ENCODE peak calls at places on chromosome 11, in eight cellular contexts. N is stomach, G is pancreas, Y is fibroblast of lung, I is left ventricle myocardium inferior, A is DND-41, S is colonic mucosa, W is gastrocnemius medialis. B is an unnamed sample.

GRCh38 chr11:62602141-62603071 is 741 bp upstream of the MTA2 start:
- DNase-seq in N (peak), G (peak), Y (peak), I (peak), A (no peak), S (peak), W (peak), B (no peak)

GRCh38 chr11:8917157-8917820 is 6.3 kb downstream of the AKIP1 start:
- DNase-seq in N (peak), G (no peak), Y (peak), I (no peak), A (no peak), S (no peak), W (no peak), B (no peak)

GRCh38 chr11:22957890-22958289 is 97.6 kb upstream of the CCDC179 start:
- DNase-seq in N (no peak), G (no peak), Y (no peak), I (no peak), A (no peak), S (no peak), W (no peak), B (no peak)

GRCh38 chr11:38937709-38938108 is 2339.7 kb upstream of the RAG2 start:
- DNase-seq in N (no peak), G (no peak), Y (no peak), I (no peak), A (no peak), S (no peak), W (no peak), B (no peak)

GRCh38 chr11:97000481-97000880 is 610.7 kb downstream of the JRKL start:
- DNase-seq in N (no peak), G (no peak), Y (no peak), I (no peak), A (no peak), S (no peak), W (no peak), B (no peak)

GRCh38 chr11:32262367-32262766 is 171.5 kb downstream of the RCN1 start:
- DNase-seq in N (no peak), G (no peak), Y (no peak), I (no peak), A (no peak), S (no peak), W (no peak), B (no peak)

GRCh38 chr11:408154-409007 is 6.4 kb downstream of the SIGIRR start:
- DNase-seq in N (no peak), G (no peak), Y (no peak), I (no peak), A (no peak), S (no peak), W (no peak), B (no peak)

GRCh38 chr11:90197377-90197776 is 25.5 kb downstream of the CHORDC1 start:
- DNase-seq in N (no peak), G (no peak), Y (no peak), I (no peak), A (no peak), S (no peak), W (no peak), B (no peak)

GRCh38 chr11:48154162-48154561 is 62.4 kb upstream of the OR4B1 start:
- DNase-seq in N (no peak), G (no peak), Y (peak), I (no peak), A (no peak), S (no peak), W (no peak), B (no peak)

GRCh38 chr11:43830928-43831440 is 49.6 kb upstream of the ALKBH3 start:
- DNase-seq in N (peak), G (peak), Y (peak), I (no peak), A (no peak), S (no peak), W (peak), B (peak)

GRCh38 chr11:48001438-48002021 is 21.2 kb downstream of the PTPRJ start:
- DNase-seq in N (peak), G (no peak), Y (peak), I (no peak), A (no peak), S (no peak), W (no peak), B (no peak)

DNA sequence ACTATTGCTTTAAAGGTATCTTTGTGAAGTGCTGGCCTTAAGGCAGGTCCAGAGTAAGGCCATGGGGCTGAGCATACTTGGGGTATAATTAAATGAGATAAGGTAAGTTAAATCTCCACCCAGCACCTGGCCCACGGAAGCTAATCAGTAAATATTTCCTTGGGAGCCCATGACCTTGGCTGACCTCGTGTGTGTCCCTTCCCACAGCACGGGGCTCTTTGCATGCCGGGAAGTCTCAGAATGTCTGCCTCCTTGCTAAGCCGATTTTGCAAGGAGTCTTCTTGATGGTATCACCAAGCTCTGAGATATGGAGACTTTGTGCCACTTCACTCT is 46.5 kb downstream of the ADM start:
- DNase-seq in N (peak), G (peak), Y (no peak), I (peak), A (no peak), S (no peak), W (no peak), B (no peak)
- H3K4me3 ChIP-seq in N (no peak), G (no peak), Y (no peak), I (peak), A (no peak), S (no peak), W (no peak), B (peak)

DNA sequence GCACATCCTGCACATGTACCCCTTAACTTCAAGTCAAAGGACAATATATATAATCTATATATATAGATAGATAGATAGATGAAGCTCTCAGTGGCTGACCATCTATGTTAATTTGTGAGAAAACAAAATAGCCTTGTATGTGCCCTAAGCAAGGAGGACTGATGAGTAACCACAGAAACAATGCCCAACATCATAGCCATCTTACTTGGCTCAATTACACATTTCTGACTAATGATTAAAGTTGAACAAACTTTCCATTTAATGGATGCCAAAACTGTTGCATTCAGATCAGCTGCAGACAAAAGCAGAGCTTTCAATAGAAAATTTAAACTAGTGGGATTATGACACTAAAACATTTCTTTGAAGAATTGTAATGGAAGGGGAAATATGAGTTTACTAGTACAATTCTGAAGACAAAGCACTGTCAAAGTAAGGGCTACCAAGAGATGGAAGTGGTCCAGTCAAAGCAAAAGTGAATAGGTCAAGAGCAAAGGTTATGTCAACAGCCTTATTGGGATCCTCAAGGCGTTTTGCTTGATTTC is 1188.2 kb upstream of the RAG2 start:
- DNase-seq in N (no peak), G (no peak), Y (peak), I (no peak), A (no peak), S (no peak), W (no peak), B (no peak)
- H3K27ac ChIP-seq in N (no peak), G (no peak), Y (no peak), I (no peak), A (no peak), S (no peak), W (no peak), B (no peak)

DNA sequence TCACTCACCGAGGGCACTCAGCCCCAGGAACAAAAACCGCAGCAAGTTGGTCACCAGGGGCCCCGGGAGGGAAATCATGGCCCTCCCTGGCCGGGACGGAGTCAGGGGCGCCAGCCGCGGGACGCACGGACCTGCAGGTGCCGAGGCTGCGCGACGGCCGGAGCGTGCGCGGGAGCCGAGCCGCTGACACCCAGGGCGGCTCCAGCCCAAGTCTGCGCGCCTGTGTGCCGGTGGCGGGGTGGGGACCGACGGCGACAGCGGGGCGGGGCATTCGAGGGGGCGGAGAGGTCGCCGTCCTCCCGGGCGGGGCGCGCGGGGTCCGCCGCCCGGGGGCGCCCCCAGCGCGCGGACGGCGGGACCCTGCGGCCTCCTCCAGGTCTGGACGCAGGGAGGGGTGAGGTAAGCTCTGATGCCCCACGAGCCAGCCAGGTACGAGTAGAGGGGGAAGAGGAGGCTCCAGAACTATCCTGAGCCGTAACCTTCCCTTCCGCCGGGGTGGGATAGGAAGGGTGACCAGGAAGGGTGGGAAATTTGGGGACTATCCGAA is at the start of gene ESAM:
- DNase-seq in N (peak), G (no peak), Y (no peak), I (peak), A (no peak), S (peak), W (no peak), B (peak)
- TF ChIP-seq CTCF in N (no peak), G (no peak), Y (no peak), I (no peak), A (no peak), S (no peak), W (no peak), B (no peak)

DNA sequence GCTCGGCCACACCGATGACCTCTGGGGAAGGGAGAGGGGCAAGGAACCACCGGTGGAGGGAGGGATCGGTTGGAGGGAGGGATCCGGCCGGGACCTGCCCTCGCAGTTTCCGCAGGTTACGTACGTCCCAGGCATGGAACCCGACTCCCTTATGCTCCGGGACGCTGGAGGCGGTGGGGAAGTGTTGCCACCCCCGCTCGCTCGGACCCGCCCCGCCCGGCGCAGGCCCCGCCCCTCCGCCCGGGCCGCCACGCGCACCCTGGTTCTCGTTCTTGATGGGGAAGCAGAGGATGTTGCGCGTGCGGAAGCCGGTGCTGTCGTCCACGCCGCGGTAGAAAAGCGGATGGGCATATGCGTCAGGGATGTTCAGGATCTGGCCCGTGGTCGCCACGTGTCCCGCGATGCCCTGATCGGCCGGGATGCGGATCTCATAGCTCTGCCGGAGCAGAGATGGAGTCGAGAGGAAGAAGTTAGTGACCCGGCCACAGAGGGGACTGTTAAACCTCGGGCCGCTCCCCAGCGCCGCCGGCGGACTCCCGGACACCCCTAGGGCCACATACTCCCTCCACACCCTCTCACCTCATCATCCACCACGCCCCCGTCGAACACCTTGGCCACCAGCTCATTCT is 89.8 kb downstream of the PDE2A start:
- DNase-seq in N (peak), G (peak), Y (peak), I (peak), A (no peak), S (peak), W (peak), B (no peak)
- H3K4me3 ChIP-seq in N (peak), G (peak), Y (no peak), I (peak), A (no peak), S (peak), W (no peak), B (no peak)

GRCh38 chr11:10514713-10515112 is 26.3 kb downstream of the RNF141 start:
- DNase-seq in N (no peak), G (no peak), Y (peak), I (no peak), A (no peak), S (no peak), W (no peak), B (no peak)
- H3K27ac ChIP-seq in N (no peak), G (no peak), Y (no peak), I (no peak), A (no peak), S (no peak), W (no peak), B (no peak)

DNA sequence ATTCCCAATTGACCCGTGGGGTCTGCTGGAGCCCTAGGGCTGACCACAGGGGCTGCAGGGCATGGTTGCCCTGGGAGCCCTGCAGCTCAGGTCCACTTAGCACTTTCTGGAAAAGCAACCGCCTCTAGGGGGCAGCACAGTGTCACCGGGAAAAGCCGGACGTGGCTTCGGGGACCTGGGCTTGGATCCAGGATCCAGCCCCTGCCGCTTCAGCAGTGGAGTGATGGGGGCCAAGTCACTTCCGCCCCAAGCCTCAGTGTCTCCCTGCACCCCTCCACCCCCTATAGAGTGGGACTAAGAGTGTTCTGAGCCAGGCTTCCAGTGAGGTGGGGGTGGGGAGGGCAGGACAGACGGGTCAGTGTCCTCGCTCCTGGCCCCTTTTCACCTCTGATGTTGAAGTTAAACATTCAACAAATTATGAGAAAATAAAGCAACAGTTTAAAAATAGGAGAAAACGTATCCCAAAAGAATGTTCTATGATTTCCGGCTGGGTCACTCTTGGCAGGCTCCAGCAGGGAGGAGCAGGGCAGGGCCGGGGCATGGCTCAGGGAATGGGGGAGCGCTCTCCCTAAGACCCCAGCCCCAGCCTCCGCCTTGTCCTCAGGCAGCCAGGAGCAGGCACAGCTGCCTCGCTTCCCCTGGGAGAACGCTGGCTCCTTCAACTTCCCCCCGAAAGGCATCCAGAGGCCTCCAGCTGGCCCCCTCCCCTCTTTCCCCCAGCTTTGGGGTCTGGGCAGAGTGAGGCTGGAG is 96.5 kb upstream of the FGF3 start:
- DNase-seq in N (peak), G (peak), Y (peak), I (peak), A (peak), S (peak), W (peak), B (peak)
- TF ChIP-seq CTCF in N (peak), G (peak), Y (peak), I (peak), A (peak), S (peak), W (peak), B (peak)

DNA sequence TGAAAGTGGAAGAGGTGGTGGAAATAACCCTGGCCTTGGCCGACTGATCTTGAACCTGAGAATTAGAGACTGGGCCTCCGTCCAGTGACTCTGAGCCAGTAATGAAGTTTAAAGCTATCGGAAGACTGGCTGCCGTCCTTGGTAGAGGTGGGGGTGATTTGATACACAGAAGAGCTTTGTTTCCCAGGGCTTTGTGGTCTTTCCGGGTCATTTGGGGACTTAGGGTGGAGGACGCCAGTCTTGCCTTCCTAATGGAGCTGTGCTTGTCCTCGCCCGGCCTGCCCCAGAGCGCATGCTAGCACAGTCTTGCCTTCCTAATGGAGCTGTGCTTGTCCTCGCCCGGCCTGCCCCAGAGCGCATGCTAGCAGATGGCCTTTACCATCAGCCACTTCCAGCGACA is 65.8 kb downstream of the ST3GAL4 start:
- DNase-seq in N (no peak), G (no peak), Y (no peak), I (no peak), A (no peak), S (no peak), W (no peak), B (no peak)
- H3K4me3 ChIP-seq in N (no peak), G (no peak), Y (no peak), I (no peak), A (no peak), S (no peak), W (no peak), B (no peak)

DNA sequence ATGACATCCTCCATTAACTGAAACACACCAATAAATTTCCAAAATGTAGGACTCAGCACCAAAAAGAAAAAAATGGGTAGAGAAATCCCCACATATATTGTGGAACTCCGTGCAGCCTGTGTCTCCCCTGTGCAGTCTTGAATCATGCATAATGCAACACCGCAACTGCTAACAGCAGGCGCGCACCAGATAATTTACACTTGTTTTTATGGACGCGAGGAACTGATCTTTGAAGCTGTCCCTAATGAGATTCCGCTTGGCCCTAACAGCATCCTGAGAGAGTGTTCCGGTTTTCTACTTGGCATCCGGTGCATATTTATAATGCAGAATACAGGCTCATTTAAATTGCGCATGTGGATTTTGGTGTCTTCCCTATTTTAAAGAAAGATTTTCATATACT is 21.2 kb downstream of the MPPED2 start:
- DNase-seq in N (no peak), G (no peak), Y (no peak), I (no peak), A (no peak), S (no peak), W (no peak), B (no peak)
- H3K27ac ChIP-seq in N (no peak), G (no peak), Y (no peak), I (no peak), A (no peak), S (no peak), W (no peak), B (no peak)

GRCh38 chr11:103618532-103618931 is 417.9 kb upstream of the DDI1 start:
- DNase-seq in N (no peak), G (no peak), Y (peak), I (no peak), A (no peak), S (no peak), W (no peak), B (no peak)

GRCh38 chr11:103619938-103620337 is 416.5 kb upstream of the DDI1 start:
- DNase-seq in N (no peak), G (no peak), Y (peak), I (no peak), A (no peak), S (no peak), W (no peak), B (no peak)

GRCh38 chr11:103622296-103622695 is 414.1 kb upstream of the DDI1 start:
- DNase-seq in N (no peak), G (no peak), Y (no peak), I (no peak), A (no peak), S (no peak), W (no peak), B (no peak)

GRCh38 chr11:103623933-103624332 is 412.5 kb upstream of the DDI1 start:
- DNase-seq in N (no peak), G (no peak), Y (no peak), I (no peak), A (no peak), S (no peak), W (no peak), B (no peak)

DNA sequence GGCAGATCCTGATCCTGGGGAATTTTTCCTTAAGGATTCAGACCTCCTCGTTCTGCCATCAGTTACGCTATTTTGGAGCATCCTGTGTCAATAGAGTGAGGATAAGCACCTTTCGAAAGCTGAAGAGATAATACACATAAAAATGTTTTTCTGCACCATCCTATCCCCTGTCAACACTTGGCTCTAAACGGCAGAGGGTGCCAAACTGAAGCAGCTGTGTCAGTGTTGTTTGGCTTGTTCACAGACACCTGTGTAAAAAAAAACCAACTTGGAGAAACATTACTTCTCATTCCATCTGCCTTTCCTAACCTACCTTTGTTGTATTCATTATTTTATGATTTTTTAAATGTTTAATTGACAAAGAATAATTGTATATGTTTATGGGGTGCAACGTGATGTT is 417.0 kb upstream of the DDI1 start:
- DNase-seq in N (no peak), G (no peak), Y (no peak), I (no peak), A (no peak), S (no peak), W (no peak), B (no peak)
- TF ChIP-seq CTCF in N (no peak), G (no peak), Y (no peak), I (no peak), A (peak), S (no peak), W (no peak), B (peak)

DNA sequence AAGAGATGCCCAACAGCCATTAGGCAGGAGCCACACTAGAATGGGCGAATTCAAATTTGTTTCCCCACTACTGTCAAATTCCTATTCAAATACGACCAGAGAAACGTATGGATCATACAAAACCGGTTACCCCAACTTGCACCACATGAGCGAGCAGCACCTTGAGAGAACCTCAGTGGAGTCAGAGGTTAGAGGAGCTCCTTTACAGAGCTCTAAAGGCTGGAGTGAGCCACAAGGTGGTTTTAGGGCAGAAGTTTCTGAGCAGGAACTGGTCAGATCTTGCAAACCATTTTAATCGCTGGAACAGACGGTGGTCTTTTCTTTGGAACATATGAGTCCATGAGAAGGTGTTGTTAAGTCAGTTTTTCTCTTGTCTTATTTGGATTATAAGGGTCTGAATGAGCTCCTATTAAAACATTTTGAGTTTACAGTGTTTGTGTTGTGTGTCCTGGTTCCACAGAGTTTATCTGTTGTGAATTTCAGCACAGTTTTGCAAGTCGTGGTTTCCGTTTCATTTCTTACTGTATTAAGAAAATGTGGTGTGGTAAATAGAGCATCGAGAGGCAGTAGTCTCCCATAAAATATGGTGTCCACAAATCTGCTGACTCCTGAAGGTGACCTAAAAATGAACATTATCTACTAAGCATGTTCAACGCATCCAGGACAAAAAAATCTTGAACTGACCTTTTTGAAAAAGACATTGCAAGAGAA is 471.7 kb downstream of the NTM start:
- DNase-seq in N (no peak), G (no peak), Y (no peak), I (no peak), A (no peak), S (no peak), W (no peak), B (no peak)
- H3K4me3 ChIP-seq in N (no peak), G (no peak), Y (no peak), I (no peak), A (no peak), S (no peak), W (no peak), B (no peak)

B was measured in PC-9.